ENCODE peak calls at places on chromosome 2, in six cellular contexts. A is GM23248, V is DND-41, S is endothelial cell of umbilical vein, R is HCT116, L is HepG2. F is an unnamed sample. For H3K79me2, the result is how much of the 10 kb centered on the place peaks cover.

GRCh38 chr2:99957724-99958123 is 184.7 kb downstream of the AFF3 start:
- DNase-seq in S (no peak), L (no peak), R (no peak), A (peak), V (no peak), F (no peak)

GRCh38 chr2:235857613-235858012 is 310.6 kb downstream of the GBX2 start:
- DNase-seq in V (no peak), L (no peak), A (no peak), S (no peak), R (no peak), F (no peak)

GRCh38 chr2:149180226-149180875 is 141.9 kb downstream of the LYPD6B start:
- DNase-seq in L (no peak), A (peak), V (no peak), R (no peak), S (no peak), F (no peak)

GRCh38 chr2:203819434-203820133 is 48.0 kb upstream of the CTLA4 start:
- DNase-seq in L (peak), R (no peak), S (no peak), V (no peak), A (no peak), F (no peak)

GRCh38 chr2:27306657-27307544 is 1.3 kb downstream of the UCN start:
- DNase-seq in S (no peak), V (no peak), A (peak), R (no peak), L (no peak), F (peak)

GRCh38 chr2:118089015-118089800 is 937 bp downstream of the INSIG2 start:
- DNase-seq in R (no peak), A (peak), S (peak), L (peak), V (peak), F (peak)

GRCh38 chr2:61536086-61536722 is 2.0 kb downstream of the XPO1 start:
- DNase-seq in L (peak), R (no peak), S (peak), V (no peak), A (peak), F (no peak)

GRCh38 chr2:172484253-172484652 is 56.9 kb downstream of the ITGA6 start:
- DNase-seq in A (peak), R (no peak), V (no peak), S (peak), L (peak), F (no peak)

GRCh38 chr2:26989156-26989555 is 18.7 kb downstream of the MAPRE3 start:
- DNase-seq in S (no peak), R (no peak), A (peak), V (no peak), L (no peak), F (no peak)

GRCh38 chr2:215553946-215554345 is 118.1 kb upstream of the FN1 start:
- DNase-seq in R (peak), L (no peak), S (no peak), A (no peak), V (no peak), F (no peak)

GRCh38 chr2:236171213-236172201 is 3.3 kb upstream of the GBX2 start:
- DNase-seq in R (no peak), L (no peak), V (no peak), S (no peak), A (no peak), F (peak)

GRCh38 chr2:181190711-181191110 is 210.3 kb downstream of the UBE2E3 start:
- DNase-seq in V (no peak), L (no peak), A (peak), R (no peak), S (no peak), F (peak)

GRCh38 chr2:10977636-10978035 is 65.9 kb downstream of the KCNF1 start:
- DNase-seq in A (no peak), S (no peak), R (no peak), V (no peak), L (no peak), F (peak)

GRCh38 chr2:119549236-119549635 is 5.0 kb downstream of the CFAP221 start:
- DNase-seq in R (no peak), S (no peak), L (no peak), A (peak), V (no peak), F (no peak)

GRCh38 chr2:3446381-3446780 is 66.9 kb downstream of the TRAPPC12 start:
- DNase-seq in R (no peak), A (no peak), V (no peak), L (no peak), S (no peak), F (no peak)

GRCh38 chr2:70779911-70780580 is 10.4 kb downstream of the FIGLA start:
- DNase-seq in R (no peak), A (peak), S (no peak), L (no peak), V (no peak), F (no peak)

DNA sequence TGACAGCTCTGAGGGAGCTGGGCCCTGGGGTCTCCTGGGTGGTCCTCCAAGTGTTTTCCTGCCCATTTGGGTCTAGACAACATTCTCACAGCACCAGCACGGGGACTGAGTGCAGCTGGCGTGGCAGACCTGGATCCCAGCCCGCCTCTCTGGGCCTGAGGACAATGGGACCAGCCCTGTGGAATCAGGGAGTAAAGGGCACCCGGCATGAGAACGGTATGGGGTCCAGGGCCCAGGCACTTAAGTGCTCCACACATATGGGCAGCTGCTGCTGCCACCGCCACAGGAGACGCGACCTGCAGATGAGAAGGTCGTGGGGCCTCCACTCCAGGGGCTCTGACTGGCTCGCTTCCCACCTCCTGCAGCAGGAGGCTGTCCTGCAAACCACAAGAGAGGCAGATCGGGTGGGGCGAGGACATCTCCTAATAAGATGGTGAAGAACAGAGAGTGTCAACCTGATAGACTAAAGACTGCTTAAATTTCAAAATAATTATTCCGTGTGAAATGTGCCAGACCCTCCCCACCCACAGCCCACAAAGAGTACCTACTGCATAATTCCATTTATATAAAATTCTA is 46.3 kb downstream of the FAM178B start:
- DNase-seq in A (no peak), R (no peak), L (no peak), S (no peak), V (no peak), F (no peak)
- H3K79me2 ChIP-seq in A (under half), R (under half), L (under half), S (under half), V (under half), F (under half)

DNA sequence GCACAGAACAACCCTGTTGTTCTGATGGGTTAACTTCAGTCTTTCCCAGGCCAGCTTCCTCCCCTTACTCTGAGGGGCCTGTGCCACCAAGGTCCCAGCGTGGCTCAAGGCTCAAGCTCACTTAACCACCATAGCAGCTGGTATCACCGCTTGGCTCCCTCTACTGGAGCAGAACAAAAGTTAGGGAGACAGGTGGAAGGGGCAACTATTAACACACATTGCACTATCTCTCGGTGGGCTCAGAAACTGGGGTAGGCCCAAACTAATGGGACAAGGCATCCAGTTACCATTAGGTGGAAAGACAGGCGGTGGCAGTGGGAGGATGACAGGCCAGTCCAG is 88.7 kb upstream of the ATL2 start:
- DNase-seq in A (peak), V (peak), L (peak), R (peak), S (peak), F (peak)
- H2AFZ ChIP-seq in A (no peak), V (no peak), L (no peak), R (peak), S (no peak), F (peak)

GRCh38 chr2:96760986-96761832 is 507 bp downstream of the CNNM4 start:
- DNase-seq in S (peak), R (no peak), V (no peak), L (peak), A (peak), F (peak)

GRCh38 chr2:96762529-96763253 is 2.0 kb downstream of the CNNM4 start:
- DNase-seq in S (no peak), A (peak), V (peak), R (no peak), L (no peak), F (peak)

GRCh38 chr2:96767135-96767871 is 6.6 kb downstream of the CNNM4 start:
- DNase-seq in A (no peak), L (no peak), R (no peak), V (no peak), S (no peak), F (no peak)

GRCh38 chr2:96763511-96764252 is 3.0 kb downstream of the CNNM4 start:
- DNase-seq in R (no peak), V (peak), S (peak), A (peak), L (peak), F (peak)

DNA sequence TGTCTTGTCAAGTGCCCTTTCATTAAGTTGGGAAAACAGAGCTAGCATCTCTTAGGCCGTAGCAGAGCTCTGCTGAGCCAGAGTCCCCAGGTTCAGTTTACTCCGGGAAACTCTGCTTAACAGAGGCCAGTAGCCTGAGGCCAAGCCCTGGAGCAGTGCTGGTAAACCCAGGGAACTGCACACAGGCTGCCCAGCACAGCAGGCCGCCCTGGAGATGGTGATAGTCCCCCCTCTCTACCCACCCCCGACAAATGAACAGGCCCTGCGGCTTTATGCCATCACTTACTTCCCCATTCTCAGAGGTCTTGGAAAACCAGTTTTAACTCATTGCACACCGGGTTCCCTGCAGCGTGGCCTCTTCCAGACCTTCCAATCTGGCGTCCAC is 3.5 kb downstream of the CNNM4 start:
- DNase-seq in L (no peak), V (no peak), S (no peak), A (peak), R (no peak), F (peak)
- H3K79me2 ChIP-seq in L (under half), V (half or more), S (under half), A (under half), R (under half), F (half or more)

GRCh38 chr2:239286901-239287300 is 113.9 kb downstream of the HDAC4 start:
- DNase-seq in V (no peak), A (no peak), R (no peak), S (no peak), L (no peak), F (no peak)

GRCh38 chr2:239287461-239287860 is 113.4 kb downstream of the HDAC4 start:
- DNase-seq in S (no peak), L (no peak), V (no peak), R (no peak), A (no peak), F (no peak)

GRCh38 chr2:239283961-239284801 is 116.6 kb downstream of the HDAC4 start:
- DNase-seq in L (no peak), S (no peak), V (no peak), R (no peak), A (no peak), F (no peak)

GRCh38 chr2:239285071-239285931 is 115.5 kb downstream of the HDAC4 start:
- DNase-seq in A (peak), R (no peak), S (no peak), V (peak), L (peak), F (no peak)

GRCh38 chr2:239285932-239286230 is 114.9 kb downstream of the HDAC4 start:
- DNase-seq in R (no peak), V (no peak), S (no peak), L (no peak), A (no peak), F (no peak)
- H2AFZ ChIP-seq in R (no peak), V (no peak), S (no peak), L (no peak), A (no peak), F (no peak)

GRCh38 chr2:45690223-45690622 is 38.7 kb downstream of the PRKCE start:
- DNase-seq in L (no peak), S (no peak), R (no peak), V (no peak), A (no peak), F (no peak)

GRCh38 chr2:45691600-45691999 is 40.1 kb downstream of the PRKCE start:
- DNase-seq in L (no peak), V (no peak), R (no peak), A (no peak), S (no peak), F (no peak)

GRCh38 chr2:45688479-45689298 is 37.2 kb downstream of the PRKCE start:
- DNase-seq in V (no peak), L (no peak), R (no peak), S (no peak), A (peak), F (no peak)

GRCh38 chr2:45692566-45692965 is 41.1 kb downstream of the PRKCE start:
- DNase-seq in S (no peak), L (no peak), A (no peak), R (no peak), V (no peak), F (no peak)

DNA sequence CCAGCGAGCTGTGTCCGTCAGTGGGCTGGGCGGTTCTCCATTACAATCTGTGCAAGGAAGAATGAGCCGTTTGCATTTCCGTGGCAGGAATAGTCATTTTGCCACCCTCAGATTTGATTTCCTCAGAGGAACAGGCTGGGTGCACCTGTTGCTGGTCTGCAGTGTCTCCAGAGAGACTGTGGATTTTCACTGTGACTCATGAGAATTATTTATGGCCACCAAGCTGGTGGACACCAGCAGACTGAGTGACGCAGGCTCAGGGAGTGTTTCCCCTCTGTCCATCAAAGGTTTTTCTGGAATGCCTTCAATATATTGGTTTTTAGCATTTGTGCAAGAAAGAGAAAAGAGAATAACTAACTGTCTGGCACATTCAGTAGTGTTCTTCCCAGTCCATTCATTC is 39.7 kb downstream of the PRKCE start:
- DNase-seq in V (no peak), A (no peak), L (no peak), S (no peak), R (no peak), F (no peak)
- H3K79me2 ChIP-seq in V (under half), A (half or more), L (under half), S (under half), R (under half), F (under half)